ENCODE peak calls at places on chromosome 14, in seven cellular contexts. L, K, Y, P, W, T and Q are unnamed samples.

GRCh38 chr14:87863047-87863446 is 129.9 kb downstream of the GALC start:
- DNase-seq in T (no peak), P (no peak), W (no peak), L (no peak), K (no peak), Y (no peak), Q (peak; percentile 75)

GRCh38 chr14:75427126-75427481 is 718 bp upstream of the JDP2 start:
- DNase-seq in L (peak; percentile 84), T (peak; percentile 61), W (no peak), K (no peak), Y (no peak), P (no peak), Q (no peak)

GRCh38 chr14:90159147-90159546 is 97.2 kb upstream of the PSMC1 start:
- DNase-seq in L (no peak), K (no peak), T (no peak), P (peak; percentile 22), W (no peak), Y (no peak), Q (no peak)

GRCh38 chr14:33364536-33364935 is 425.9 kb downstream of the NPAS3 start:
- DNase-seq in T (no peak), K (no peak), W (no peak), Y (no peak), L (no peak), P (peak; percentile 15), Q (no peak)

GRCh38 chr14:22973217-22974032 is 8.9 kb downstream of the AJUBA start:
- DNase-seq in Y (peak; percentile 87), K (no peak), P (peak; percentile 64), T (no peak), L (no peak), W (peak; percentile 76), Q (peak; percentile 62)

GRCh38 chr14:105487449-105487985 is 831 bp downstream of the CRIP1 start:
- DNase-seq in P (no peak), L (peak; percentile 94), K (no peak), Y (no peak), W (no peak), T (peak; percentile 72), Q (no peak)

GRCh38 chr14:71050227-71050823 is 143.1 kb downstream of the PCNX1 start:
- DNase-seq in K (no peak), L (no peak), T (no peak), P (no peak), Y (peak; percentile 49), W (no peak), Q (peak; percentile 38)

GRCh38 chr14:54026671-54027070 is 70.0 kb upstream of the BMP4 start:
- DNase-seq in Y (peak; percentile 89), W (peak; percentile 28), L (no peak), P (no peak), T (no peak), K (no peak), Q (peak; percentile 12)

GRCh38 chr14:52032196-52032865 is 36.5 kb downstream of the NID2 start:
- DNase-seq in T (no peak), L (no peak), P (no peak), W (no peak), Y (no peak), K (no peak), Q (no peak)

GRCh38 chr14:99718031-99718810 is 34.1 kb downstream of the CYP46A1 start:
- DNase-seq in K (no peak), W (no peak), P (no peak), Y (no peak), T (peak; percentile 32), L (peak; percentile 37), Q (no peak)

GRCh38 chr14:100271247-100271939 is 32.4 kb downstream of the YY1 start:
- DNase-seq in L (no peak), Y (peak; percentile 70), K (no peak), T (no peak), P (no peak), W (peak; percentile 75), Q (peak; percentile 40)

GRCh38 chr14:26319139-26319864 is 278.5 kb downstream of the NOVA1 start:
- DNase-seq in Y (peak; percentile 64), P (no peak), W (no peak), L (no peak), K (no peak), T (no peak), Q (peak; percentile 52)

GRCh38 chr14:99321236-99321925 is 49.4 kb upstream of the BCL11B start:
- DNase-seq in T (no peak), W (no peak), Y (no peak), L (no peak), P (no peak), K (no peak), Q (no peak)

GRCh38 chr14:20490563-20490962 is 14.8 kb upstream of the RNASE10 start:
- DNase-seq in L (no peak), K (no peak), P (no peak), T (no peak), W (no peak), Y (no peak), Q (no peak)

GRCh38 chr14:20801726-20802125 is 918 bp downstream of the RNASE1 start:
- DNase-seq in L (no peak), T (no peak), P (no peak), K (no peak), Y (no peak), W (no peak), Q (no peak)

GRCh38 chr14:100193417-100194357 is 34.2 kb upstream of the DEGS2 start:
- DNase-seq in K (no peak), T (no peak), P (no peak), L (no peak), W (peak; percentile 16), Y (no peak), Q (no peak)

GRCh38 chr14:91377700-91378652 is 39.6 kb downstream of the CCDC88C start:
- DNase-seq in T (no peak), W (no peak), L (no peak), K (no peak), P (no peak), Y (peak; percentile 3), Q (no peak)

GRCh38 chr14:91241848-91242247 is 2.7 kb downstream of the GPR68 start:
- DNase-seq in W (no peak), K (no peak), L (no peak), T (peak; percentile 43), Y (no peak), P (no peak), Q (no peak)

GRCh38 chr14:83162351-83162929 is 1628.8 kb upstream of the SEL1L start:
- DNase-seq in K (no peak), P (no peak), L (no peak), W (no peak), Y (no peak), T (no peak), Q (no peak)

GRCh38 chr14:104123879-104124278 is 14.5 kb upstream of the KIF26A start:
- DNase-seq in L (no peak), T (no peak), W (no peak), Y (no peak), K (no peak), P (no peak), Q (no peak)

GRCh38 chr14:104119700-104120251 is 18.6 kb upstream of the KIF26A start:
- DNase-seq in K (no peak), Y (no peak), T (no peak), P (no peak), W (no peak), L (peak; percentile 56), Q (no peak)

GRCh38 chr14:104119119-104119699 is 19.2 kb upstream of the KIF26A start:
- DNase-seq in W (no peak), T (no peak), P (no peak), K (no peak), L (peak; percentile 49), Y (no peak), Q (peak; percentile 18)

GRCh38 chr14:104120281-104120741 is 18.1 kb upstream of the KIF26A start:
- DNase-seq in Y (peak; percentile 61), W (no peak), P (no peak), L (peak; percentile 42), T (no peak), K (no peak), Q (peak; percentile 50)

GRCh38 chr14:104121142-104121541 is 17.2 kb upstream of the KIF26A start:
- DNase-seq in P (no peak), W (no peak), Y (no peak), K (no peak), T (no peak), L (no peak), Q (no peak)
- H3K4me3 ChIP-seq in P (no peak overlapping the region), W (no peak overlapping the region), Y (no peak overlapping the region), K (no peak overlapping the region), T (no peak overlapping the region), L (no peak overlapping the region), Q (no peak overlapping the region)

GRCh38 chr14:56944397-56944796 is 134.1 kb upstream of the OTX2 start:
- DNase-seq in W (no peak), Y (no peak), L (no peak), P (no peak), T (no peak), K (no peak), Q (no peak)
- H3K27me3 ChIP-seq in W (no peaks in the 10 kb centered on the region), Y (peaks cover 50% of the 10 kb centered on the region), L (no peaks in the 10 kb centered on the region), P (no peaks in the 10 kb centered on the region), T (no peaks in the 10 kb centered on the region), K (no peaks in the 10 kb centered on the region), Q (no peaks in the 10 kb centered on the region)

GRCh38 chr14:64227856-64228255 is 66.3 kb downstream of the ESR2 start:
- DNase-seq in Y (no peak), L (no peak), P (no peak), W (no peak), K (no peak), T (no peak), Q (no peak)
- H3K36me3 ChIP-seq in Y (no peaks in the 10 kb centered on the region), L (peaks cover 71% of the 10 kb centered on the region), P (peaks cover 27% of the 10 kb centered on the region), W (no peaks in the 10 kb centered on the region), K (peaks cover 12% of the 10 kb centered on the region), T (peaks cover 5% of the 10 kb centered on the region), Q (peaks cover 9% of the 10 kb centered on the region)

GRCh38 chr14:102541771-102542170 is 32.2 kb upstream of the ANKRD9 start:
- DNase-seq in K (no peak), T (no peak), Y (no peak), L (no peak), P (no peak), W (peak; percentile 29), Q (no peak)

GRCh38 chr14:102544745-102545460 is 35.3 kb upstream of the ANKRD9 start:
- DNase-seq in W (no peak), Y (no peak), T (no peak), K (no peak), P (no peak), L (peak; percentile 89), Q (no peak)

GRCh38 chr14:102547067-102547466 is 37.5 kb upstream of the ANKRD9 start:
- DNase-seq in L (no peak), T (no peak), Y (no peak), P (no peak), K (no peak), W (no peak), Q (no peak)

GRCh38 chr14:102545461-102546265 is 36.1 kb upstream of the ANKRD9 start:
- DNase-seq in Y (no peak), W (no peak), L (no peak), T (no peak), P (no peak), K (no peak), Q (no peak)

DNA sequence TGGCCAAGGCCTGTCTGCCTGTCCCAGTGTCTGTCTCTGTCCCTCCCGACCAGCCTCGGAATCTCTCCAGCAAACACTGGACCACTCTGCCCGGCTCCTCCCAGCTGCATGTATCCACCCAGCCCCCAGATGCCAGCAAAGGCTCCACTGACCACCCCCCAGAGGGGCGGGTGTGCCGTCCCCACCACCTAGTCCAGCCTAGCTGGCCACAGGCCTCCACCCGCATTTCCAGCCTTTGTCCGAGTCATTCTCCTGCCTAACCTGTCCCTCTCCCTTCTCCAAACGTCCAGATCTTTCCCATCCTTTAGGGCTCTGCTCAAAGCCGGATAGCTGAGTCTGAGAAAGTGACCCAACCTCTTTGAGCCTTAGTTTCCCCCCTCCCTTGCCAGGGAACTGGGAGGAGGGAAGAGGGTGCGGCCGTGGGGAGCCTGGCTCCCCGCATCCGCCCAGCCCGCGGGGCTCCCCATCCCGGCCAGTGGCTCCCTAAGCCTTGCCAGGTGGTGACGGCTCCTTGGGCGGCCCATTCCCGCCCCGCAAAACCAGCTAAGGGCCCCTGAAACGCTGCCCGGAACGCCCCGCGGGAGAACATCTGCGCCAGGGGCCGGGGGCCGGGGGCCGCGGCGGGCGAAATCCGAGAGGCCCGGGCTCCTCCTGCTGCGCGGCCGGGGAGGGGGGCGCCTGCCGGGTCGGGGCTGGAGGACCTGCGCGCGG is 34.6 kb upstream of the ANKRD9 start:
- DNase-seq in W (no peak), T (no peak), P (no peak), Y (peak; percentile 41), K (no peak), L (no peak), Q (no peak)
- H3K4me3 ChIP-seq in W (no peak overlapping the region), T (no peak overlapping the region), P (no peak overlapping the region), Y (peak overlapping the region; percentile 48), K (peak overlapping the region; percentile 14), L (peak overlapping the region; percentile 21), Q (no peak overlapping the region)